ENCODE peak calls at places on chromosomes 1 and 21, in six cellular contexts. One of them, this sample, is unnamed.

GRCh38 chr1:223846668-223847007 is 891 bp upstream of the TP53BP2 start:
- DNase-seq in HCT116: no peak
- DNase-seq in RCC 7860: no peak
- DNase-seq in naive thymus-derived CD8-positive, alpha-beta T cell: no peak
- DNase-seq in AG20443: peak
- DNase-seq in CD8-positive, alpha-beta memory T cell: no peak
- DNase-seq in this sample: no peak

GRCh38 chr1:9249534-9250335 is 15.2 kb downstream of the H6PD start:
- DNase-seq in naive thymus-derived CD8-positive, alpha-beta T cell: no peak
- DNase-seq in HCT116: no peak
- DNase-seq in AG20443: peak
- DNase-seq in RCC 7860: no peak
- DNase-seq in CD8-positive, alpha-beta memory T cell: no peak
- DNase-seq in this sample: no peak

GRCh38 chr1:227764019-227764391 is 28.8 kb downstream of the SNAP47 start:
- DNase-seq in AG20443: peak
- DNase-seq in naive thymus-derived CD8-positive, alpha-beta T cell: no peak
- DNase-seq in HCT116: no peak
- DNase-seq in CD8-positive, alpha-beta memory T cell: no peak
- DNase-seq in RCC 7860: no peak
- DNase-seq in this sample: no peak

GRCh38 chr21:23686737-23687136 is 1920.5 kb downstream of the MRPL39 start:
- DNase-seq in AG20443: no peak
- DNase-seq in RCC 7860: no peak
- DNase-seq in CD8-positive, alpha-beta memory T cell: no peak
- DNase-seq in naive thymus-derived CD8-positive, alpha-beta T cell: no peak
- DNase-seq in HCT116: no peak
- DNase-seq in this sample: no peak

GRCh38 chr1:53503433-53503925 is 44.3 kb downstream of the DMRTB1 start:
- DNase-seq in AG20443: no peak
- DNase-seq in CD8-positive, alpha-beta memory T cell: no peak
- DNase-seq in naive thymus-derived CD8-positive, alpha-beta T cell: no peak
- DNase-seq in HCT116: no peak
- DNase-seq in RCC 7860: no peak
- DNase-seq in this sample: no peak

GRCh38 chr1:44610527-44611148 is 63.6 kb downstream of the TMEM53 start:
- DNase-seq in HCT116: no peak
- DNase-seq in naive thymus-derived CD8-positive, alpha-beta T cell: no peak
- DNase-seq in CD8-positive, alpha-beta memory T cell: no peak
- DNase-seq in AG20443: no peak
- DNase-seq in RCC 7860: no peak
- DNase-seq in this sample: no peak

GRCh38 chr21:45322960-45323461 is 35.3 kb upstream of the POFUT2 start:
- DNase-seq in CD8-positive, alpha-beta memory T cell: no peak
- DNase-seq in AG20443: peak
- DNase-seq in HCT116: no peak
- DNase-seq in RCC 7860: no peak
- DNase-seq in naive thymus-derived CD8-positive, alpha-beta T cell: no peak
- DNase-seq in this sample: no peak

GRCh38 chr1:20726107-20726911 is 6.2 kb downstream of the SH2D5 start:
- DNase-seq in naive thymus-derived CD8-positive, alpha-beta T cell: no peak
- DNase-seq in RCC 7860: no peak
- DNase-seq in AG20443: no peak
- DNase-seq in HCT116: no peak
- DNase-seq in CD8-positive, alpha-beta memory T cell: no peak
- DNase-seq in this sample: no peak

This sample was measured in iPS DF 6.9.